ENCODE peak calls at places on chromosomes 13 and 19, in nine cellular contexts. One of them, this sample, is unnamed.

GRCh38 chr13:69947577-69947976 is 160.0 kb upstream of the ATXN8OS start:
- DNase-seq in HEK293T: no peak
- DNase-seq in T-helper 22 cell: no peak
- DNase-seq in posterior cingulate gyrus: no peak
- DNase-seq in PC-9: no peak
- DNase-seq in A172: no peak
- DNase-seq in cardiac fibroblast: no peak
- DNase-seq in stimulated activated CD8-positive, alpha-beta memory T cell treated with anti-CD3 and anti-CD28 coated beads, Interleukin-4, amount 100 ng/mL, for 4 hours: no peak
- DNase-seq in sigmoid colon: no peak
- DNase-seq in this sample: no peak

GRCh38 chr19:30208661-30209060 is 163.5 kb upstream of the ZNF536 start:
- DNase-seq in HEK293T: no peak
- DNase-seq in T-helper 22 cell: no peak
- DNase-seq in posterior cingulate gyrus: no peak
- DNase-seq in PC-9: no peak
- DNase-seq in A172: no peak
- DNase-seq in cardiac fibroblast: no peak
- DNase-seq in stimulated activated CD8-positive, alpha-beta memory T cell treated with anti-CD3 and anti-CD28 coated beads, Interleukin-4, amount 100 ng/mL, for 4 hours: no peak
- DNase-seq in sigmoid colon: no peak
- DNase-seq in this sample: no peak

GRCh38 chr13:57665471-57665870 is 33.9 kb downstream of the PCDH17 start:
- DNase-seq in HEK293T: no peak
- DNase-seq in T-helper 22 cell: no peak
- DNase-seq in posterior cingulate gyrus: no peak
- DNase-seq in PC-9: no peak
- DNase-seq in A172: no peak
- DNase-seq in cardiac fibroblast: no peak
- DNase-seq in stimulated activated CD8-positive, alpha-beta memory T cell treated with anti-CD3 and anti-CD28 coated beads, Interleukin-4, amount 100 ng/mL, for 4 hours: no peak
- DNase-seq in sigmoid colon: no peak
- DNase-seq in this sample: no peak

GRCh38 chr19:21587117-21587461 is 81.7 kb downstream of the ZNF429 start:
- DNase-seq in HEK293T: no peak
- DNase-seq in T-helper 22 cell: no peak
- DNase-seq in posterior cingulate gyrus: no peak
- DNase-seq in PC-9: no peak
- DNase-seq in A172: no peak
- DNase-seq in cardiac fibroblast: no peak
- DNase-seq in stimulated activated CD8-positive, alpha-beta memory T cell treated with anti-CD3 and anti-CD28 coated beads, Interleukin-4, amount 100 ng/mL, for 4 hours: no peak
- DNase-seq in sigmoid colon: no peak
- DNase-seq in this sample: no peak

GRCh38 chr13:48731957-48732569 is 78.3 kb downstream of the CYSLTR2 start:
- DNase-seq in HEK293T: peak
- DNase-seq in T-helper 22 cell: peak
- DNase-seq in posterior cingulate gyrus: no peak
- DNase-seq in PC-9: peak
- DNase-seq in A172: no peak
- DNase-seq in cardiac fibroblast: peak
- DNase-seq in stimulated activated CD8-positive, alpha-beta memory T cell treated with anti-CD3 and anti-CD28 coated beads, Interleukin-4, amount 100 ng/mL, for 4 hours: peak
- DNase-seq in sigmoid colon: no peak
- DNase-seq in this sample: no peak

GRCh38 chr19:51681286-51681956 is 11.7 kb upstream of the SPACA6 start:
- DNase-seq in HEK293T: no peak
- DNase-seq in T-helper 22 cell: no peak
- DNase-seq in posterior cingulate gyrus: no peak
- DNase-seq in PC-9: no peak
- DNase-seq in A172: no peak
- DNase-seq in cardiac fibroblast: peak
- DNase-seq in stimulated activated CD8-positive, alpha-beta memory T cell treated with anti-CD3 and anti-CD28 coated beads, Interleukin-4, amount 100 ng/mL, for 4 hours: no peak
- DNase-seq in sigmoid colon: no peak
- DNase-seq in this sample: no peak

GRCh38 chr13:79056706-79057105 is 349.3 kb downstream of the RBM26 start:
- DNase-seq in HEK293T: no peak
- DNase-seq in T-helper 22 cell: no peak
- DNase-seq in posterior cingulate gyrus: no peak
- DNase-seq in PC-9: no peak
- DNase-seq in A172: no peak
- DNase-seq in cardiac fibroblast: no peak
- DNase-seq in stimulated activated CD8-positive, alpha-beta memory T cell treated with anti-CD3 and anti-CD28 coated beads, Interleukin-4, amount 100 ng/mL, for 4 hours: no peak
- DNase-seq in sigmoid colon: no peak
- DNase-seq in this sample: no peak

GRCh38 chr13:75666646-75667351 is 30.7 kb downstream of the LMO7 start:
- DNase-seq in HEK293T: no peak
- DNase-seq in T-helper 22 cell: no peak
- DNase-seq in posterior cingulate gyrus: no peak
- DNase-seq in PC-9: no peak
- DNase-seq in A172: no peak
- DNase-seq in cardiac fibroblast: peak
- DNase-seq in stimulated activated CD8-positive, alpha-beta memory T cell treated with anti-CD3 and anti-CD28 coated beads, Interleukin-4, amount 100 ng/mL, for 4 hours: no peak
- DNase-seq in sigmoid colon: no peak
- DNase-seq in this sample: no peak

GRCh38 chr13:36357692-36358091 is 11.5 kb upstream of the SPART start:
- DNase-seq in HEK293T: no peak
- DNase-seq in T-helper 22 cell: no peak
- DNase-seq in posterior cingulate gyrus: no peak
- DNase-seq in PC-9: no peak
- DNase-seq in A172: no peak
- DNase-seq in cardiac fibroblast: peak
- DNase-seq in stimulated activated CD8-positive, alpha-beta memory T cell treated with anti-CD3 and anti-CD28 coated beads, Interleukin-4, amount 100 ng/mL, for 4 hours: no peak
- DNase-seq in sigmoid colon: peak
- DNase-seq in this sample: no peak

GRCh38 chr13:90003566-90003965 is 1343.9 kb upstream of the MIR17HG start:
- DNase-seq in HEK293T: no peak
- DNase-seq in T-helper 22 cell: no peak
- DNase-seq in posterior cingulate gyrus: no peak
- DNase-seq in PC-9: no peak
- DNase-seq in A172: no peak
- DNase-seq in cardiac fibroblast: no peak
- DNase-seq in stimulated activated CD8-positive, alpha-beta memory T cell treated with anti-CD3 and anti-CD28 coated beads, Interleukin-4, amount 100 ng/mL, for 4 hours: no peak
- DNase-seq in sigmoid colon: no peak
- DNase-seq in this sample: no peak